ENCODE peak calls at places on chromosomes 4 and X, in four cellular contexts. T, S, W and J are unnamed samples.
A peak's percentile ranks its signal among the peaks of the same experiment; 100 is the strongest.

GRCh38 chr4:53963786-53964185 is 100.6 kb downstream of the CHIC2 start:
- DNase-seq in T (no peak), S (no peak), W (no peak), J (no peak)

GRCh38 chrX:121504148-121504547 is 456.7 kb downstream of the GLUD2 start:
- DNase-seq in T (no peak), S (no peak), W (no peak), J (no peak)

GRCh38 chr4:14059006-14059405 is 431.5 kb upstream of the BOD1L1 start:
- DNase-seq in T (no peak), S (no peak), W (no peak), J (no peak)

GRCh38 chr4:139808381-139809206 is 143.0 kb downstream of the MGST2 start:
- DNase-seq in T (peak; percentile 46), S (no peak), W (no peak), J (peak; percentile 72)

GRCh38 chrX:16204538-16204937 is 37.3 kb downstream of the MAGEB17 start:
- DNase-seq in T (no peak), S (no peak), W (no peak), J (no peak)

GRCh38 chr4:53592686-53593641 is 1.7 kb upstream of the LNX1 start:
- DNase-seq in T (no peak), S (peak; percentile 56), W (peak; percentile 80), J (peak; percentile 63)

GRCh38 chr4:61468091-61468720 is 268.1 kb downstream of the ADGRL3 start:
- DNase-seq in T (no peak), S (no peak), W (no peak), J (no peak)

GRCh38 chr4:16579866-16580265 is 318.6 kb downstream of the LDB2 start:
- DNase-seq in T (no peak), S (no peak), W (peak; percentile 22), J (no peak)

GRCh38 chr4:22897520-22898108 is 204.9 kb downstream of the GBA3 start:
- DNase-seq in T (peak; percentile 20), S (peak; percentile 18), W (no peak), J (peak; percentile 33)

GRCh38 chr4:68434836-68435235 is 12.4 kb upstream of the TMPRSS11E start:
- DNase-seq in T (no peak), S (no peak), W (no peak), J (no peak)

GRCh38 chr4:148790691-148791090 is 348.5 kb upstream of the NR3C2 start:
- DNase-seq in T (no peak), S (no peak), W (no peak), J (peak; percentile 59)

GRCh38 chr4:113541933-113542332 is 219.6 kb downstream of the CAMK2D start:
- DNase-seq in T (no peak), S (no peak), W (no peak), J (no peak)

GRCh38 chrX:133482345-133483041 is 67.2 kb upstream of the GPC4 start:
- DNase-seq in T (no peak), S (no peak), W (peak; percentile 80), J (peak; percentile 16)

GRCh38 chr4:26028133-26028792 is 114.2 kb downstream of the SMIM20 start:
- DNase-seq in T (no peak), S (no peak), W (no peak), J (no peak)

GRCh38 chrX:43958529-43958928 is 14.7 kb downstream of the NDP start:
- DNase-seq in T (peak; percentile 66), S (peak; percentile 70), W (peak; percentile 5), J (peak; percentile 85)

GRCh38 chr4:79445371-79445781 is 37.3 kb upstream of the GK2 start:
- DNase-seq in T (peak; percentile 6), S (peak; percentile 2), W (no peak), J (no peak)

GRCh38 chr4:100190643-100191600 is 654 bp upstream of the DDIT4L start:
- DNase-seq in T (no peak), S (no peak), W (peak; percentile 17), J (peak; percentile 53)

GRCh38 chr4:94641702-94642560 is 115.8 kb upstream of the BMPR1B start:
- DNase-seq in T (no peak), S (no peak), W (no peak), J (no peak)

GRCh38 chr4:39367166-39367565 is 1.0 kb upstream of the RFC1 start:
- DNase-seq in T (no peak), S (no peak), W (no peak), J (no peak)

GRCh38 chrX:10884246-10884645 is 226.9 kb upstream of the HCCS start:
- DNase-seq in T (no peak), S (no peak), W (no peak), J (no peak)

GRCh38 chr4:168451744-168452394 is 28.4 kb downstream of the DDX60L start:
- DNase-seq in T (no peak), S (no peak), W (no peak), J (peak; percentile 65)

GRCh38 chr4:74123065-74123728 is 24.2 kb upstream of the CXCL2 start:
- DNase-seq in T (peak; percentile 34), S (no peak), W (no peak), J (no peak)

GRCh38 chr4:101355767-101356702 is 8.7 kb upstream of the PPP3CA start:
- DNase-seq in T (no peak), S (no peak), W (peak; percentile 44), J (no peak)

GRCh38 chr4:87117051-87117729 is 103.2 kb downstream of the KLHL8 start:
- DNase-seq in T (no peak), S (no peak), W (no peak), J (no peak)

GRCh38 chrX:2584659-2585470 is 84.1 kb upstream of the DHRSX start:
- DNase-seq in T (no peak), S (no peak), W (no peak), J (no peak)

GRCh38 chr4:94634266-94634665 is 123.5 kb upstream of the BMPR1B start:
- DNase-seq in T (no peak), S (no peak), W (no peak), J (no peak)

GRCh38 chr4:183426507-183426906 is 17.9 kb upstream of the CDKN2AIP start:
- DNase-seq in T (no peak), S (no peak), W (no peak), J (no peak)

GRCh38 chr4:23932186-23932585 is 42.3 kb upstream of the PPARGC1A start:
- DNase-seq in T (no peak), S (peak; percentile 58), W (no peak), J (no peak)

GRCh38 chr4:105149771-105150170 is 3.1 kb downstream of the TET2 start:
- DNase-seq in T (no peak), S (no peak), W (no peak), J (no peak)

GRCh38 chr4:25862411-25863346 is at the start of gene SEL1L3:
- DNase-seq in T (peak; percentile 49), S (no peak), W (peak; percentile 53), J (peak; percentile 56)

GRCh38 chrX:856901-857300 is 226.3 kb downstream of the SHOX start:
- DNase-seq in T (no peak), S (no peak), W (peak; percentile 54), J (no peak)

GRCh38 chr4:76022031-76022430 is 1.3 kb downstream of the CXCL10 start:
- DNase-seq in T (no peak), S (no peak), W (no peak), J (no peak)

GRCh38 chrX:74535633-74536141 is 78.7 kb downstream of the RLIM start:
- DNase-seq in T (peak; percentile 47), S (peak; percentile 6), W (peak; percentile 86), J (peak; percentile 64)

GRCh38 chr4:189124149-189124758 is 816.4 kb upstream of the FRG1 start:
- DNase-seq in T (peak; percentile 4), S (no peak), W (peak; percentile 23), J (peak; percentile 8)